ENCODE peak calls at places on chromosome 2, in four cellular contexts. M is HepG2, H is K562, B is GM12878. P is an unnamed sample.
A peak's percentile ranks its signal among the peaks of the same experiment; 100 is the strongest.

GRCh38 chr2:64145760-64146159 is 1.5 kb upstream of the PELI1 start:
- DNase-seq in M (no peak), H (no peak), B (no peak), P (no peak)

GRCh38 chr2:128447538-128447885 is 128.8 kb upstream of the HS6ST1 start:
- DNase-seq in M (no peak), H (no peak), B (no peak), P (no peak)

GRCh38 chr2:170843656-170844055 is 27.0 kb downstream of the GAD1 start:
- DNase-seq in M (no peak), H (no peak), B (no peak), P (no peak)

GRCh38 chr2:1588051-1588993 is 156.0 kb downstream of the PXDN start:
- DNase-seq in M (no peak), H (no peak), B (no peak), P (no peak)

GRCh38 chr2:158923180-158923594 is 45.3 kb upstream of the TANC1 start:
- DNase-seq in M (no peak), H (no peak), B (no peak), P (peak; percentile 34)

GRCh38 chr2:144320491-144320890 is 199.4 kb downstream of the ZEB2 start:
- DNase-seq in M (no peak), H (no peak), B (no peak), P (no peak)

GRCh38 chr2:206611191-206611590 is 31.1 kb upstream of the FAM237A start:
- DNase-seq in M (no peak), H (no peak), B (no peak), P (no peak)

GRCh38 chr2:88265352-88265960 is 95.3 kb downstream of the THNSL2 start:
- DNase-seq in M (peak; percentile 86), H (peak; percentile 55), B (peak; percentile 40), P (no peak)

GRCh38 chr2:177397501-177398289 is 5.1 kb downstream of the AGPS start:
- DNase-seq in M (peak; percentile 97), H (no peak), B (no peak), P (no peak)

GRCh38 chr2:143205106-143205764 is 76.0 kb downstream of the ARHGAP15 start:
- DNase-seq in M (peak; percentile 23), H (peak; percentile 6), B (no peak), P (no peak)

GRCh38 chr2:72841462-72842125 is 15.8 kb upstream of the EXOC6B start:
- DNase-seq in M (peak; percentile 22), H (no peak), B (no peak), P (no peak)

GRCh38 chr2:46812381-46813024 is 103.1 kb downstream of the MCFD2 start:
- DNase-seq in M (no peak), H (no peak), B (no peak), P (peak; percentile 5)

GRCh38 chr2:43040084-43040854 is 186.1 kb downstream of the ZFP36L2 start:
- DNase-seq in M (no peak), H (peak; percentile 78), B (no peak), P (no peak)

GRCh38 chr2:191691898-191692297 is 14.0 kb downstream of the NABP1 start:
- DNase-seq in M (no peak), H (no peak), B (no peak), P (no peak)

GRCh38 chr2:241498115-241499070 is 10.0 kb downstream of the STK25 start:
- DNase-seq in M (no peak), H (no peak), B (no peak), P (no peak)

GRCh38 chr2:130869441-130870160 is 32.9 kb downstream of the ARHGEF4 start:
- DNase-seq in M (no peak), H (no peak), B (no peak), P (no peak)

GRCh38 chr2:69275490-69275889 is 111.5 kb downstream of the GFPT1 start:
- DNase-seq in M (no peak), H (no peak), B (no peak), P (no peak)

GRCh38 chr2:193462411-193462810 is 1267.7 kb upstream of the TMEFF2 start:
- DNase-seq in M (no peak), H (no peak), B (no peak), P (no peak)

GRCh38 chr2:54665436-54665856 is 58.0 kb upstream of the EML6 start:
- DNase-seq in M (peak; percentile 76), H (peak; percentile 76), B (no peak), P (peak; percentile 51)

GRCh38 chr2:102235491-102235890 is 48.7 kb downstream of the IL1RL2 start:
- DNase-seq in M (peak; percentile 61), H (peak; percentile 50), B (no peak), P (no peak)

GRCh38 chr2:74421248-74421870 is at the start of the genes C2orf81 and WDR54:
- DNase-seq in M (peak; percentile 75), H (peak; percentile 90), B (peak; percentile 84), P (peak; percentile 97)

GRCh38 chr2:165594231-165594934 is 124.9 kb downstream of the CSRNP3 start:
- DNase-seq in M (no peak), H (no peak), B (peak; percentile 33), P (no peak)

GRCh38 chr2:131045286-131045924 is 47.9 kb downstream of the FAM168B start:
- DNase-seq in M (no peak), H (no peak), B (no peak), P (no peak)

GRCh38 chr2:232308986-232309385 is 69.6 kb upstream of the ALPP start:
- DNase-seq in M (no peak), H (no peak), B (no peak), P (no peak)

GRCh38 chr2:85854897-85855296 is 33.9 kb downstream of the ST3GAL5 start:
- DNase-seq in M (no peak), H (no peak), B (no peak), P (no peak)

GRCh38 chr2:191171291-191171690 is 20.5 kb upstream of the STAT4 start:
- DNase-seq in M (no peak), H (no peak), B (no peak), P (no peak)

GRCh38 chr2:8517850-8518480 is 163.9 kb upstream of the ID2 start:
- DNase-seq in M (no peak), H (no peak), B (no peak), P (no peak)
- TF ChIP-seq FOXK2 in M (no peak), H (no peak), B (no peak), P (no peak)

GRCh38 chr2:224403657-224404056 is 1.8 kb upstream of the FAM124B start:
- DNase-seq in M (no peak), H (no peak), B (no peak), P (no peak)
- TF ChIP-seq BHLHE40 in M (no peak), H (no peak), B (no peak), P (no peak)

GRCh38 chr2:113157108-113157896 is 16.5 kb upstream of the PSD4 start:
- DNase-seq in M (no peak), H (peak; percentile 58), B (no peak), P (peak; percentile 59)
- TF ChIP-seq FOXK2 in M (no peak), H (no peak), B (no peak), P (no peak)

GRCh38 chr2:62145478-62146100 is 50.3 kb upstream of the B3GNT2 start:
- DNase-seq in M (no peak), H (no peak), B (peak; percentile 83), P (no peak)
- TF ChIP-seq BHLHE40 in M (no peak), H (no peak), B (no peak), P (no peak)

GRCh38 chr2:48541696-48542389 is 11.9 kb downstream of the STON1 start:
- DNase-seq in M (no peak), H (no peak), B (no peak), P (no peak)

GRCh38 chr2:48545244-48545643 is 15.3 kb downstream of the STON1 start:
- DNase-seq in M (peak; percentile 66), H (peak; percentile 86), B (no peak), P (peak; percentile 22)

GRCh38 chr2:48548871-48549270 is 18.9 kb downstream of the STON1 start:
- DNase-seq in M (no peak), H (no peak), B (no peak), P (no peak)

GRCh38 chr2:48540237-48540935 is 10.4 kb downstream of the STON1 start:
- DNase-seq in M (no peak), H (no peak), B (no peak), P (no peak)

DNA sequence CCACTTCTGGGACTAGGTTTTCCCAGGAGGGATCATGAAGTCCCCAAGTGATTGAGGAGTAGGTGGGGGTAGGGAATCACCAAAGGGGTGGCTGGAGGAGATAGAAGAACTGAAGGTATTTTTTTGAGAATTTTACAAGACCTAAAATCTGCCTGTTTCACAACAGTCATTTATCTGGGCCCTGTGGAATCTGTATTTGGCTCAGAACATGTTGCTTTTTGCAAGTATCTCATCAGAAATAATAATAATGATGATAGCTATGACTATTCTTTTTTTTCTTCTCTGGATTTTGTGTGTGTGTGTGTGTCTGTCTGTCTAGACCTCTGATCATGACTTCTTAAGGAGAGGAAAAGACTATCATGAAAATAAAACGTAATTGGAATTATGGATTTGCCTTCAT is 13.9 kb downstream of the STON1 start:
- DNase-seq in M (no peak), H (no peak), B (no peak), P (no peak)
- TF ChIP-seq FOXK2 in M (no peak), H (no peak), B (no peak), P (no peak)